ENCODE peak calls at places on chromosomes 11 and 22, in ten cellular contexts. N is heart right ventricle; W is body of pancreas; J is choroid plexus epithelial cell; A is posterior cingulate gyrus; E is neural progenitor cell; F is NCI-H1092 treated with DMSO at 0.1 percent for 48 hours; V is NCI-H2029; G is activated naive CD8-positive, alpha-beta T cell treated with anti-CD3 and anti-CD28 coated beads, Interleukin-2, amount 50 U/mL, for 16 hours; K is psoas muscle. L is an unnamed sample.

GRCh38 chr11:44313701-44314489 is 4.0 kb upstream of the ALX4 start:
- DNase-seq in N (no peak), W (no peak), J (no peak), A (no peak), E (no peak), F (no peak), V (peak), G (no peak), K (no peak), L (peak)

GRCh38 chr11:57460017-57460755 is at the start of gene RTN4RL2:
- DNase-seq in N (peak), W (peak), J (peak), A (no peak), E (peak), F (peak), V (peak), G (no peak), K (peak), L (no peak)

GRCh38 chr11:83713701-83714100 is 427.5 kb upstream of the CCDC90B start:
- DNase-seq in N (no peak), W (peak), J (peak), A (no peak), E (no peak), F (no peak), V (no peak), G (no peak), K (peak), L (no peak)

GRCh38 chr11:1402355-1402754 is 12.6 kb downstream of the BRSK2 start:
- DNase-seq in N (peak), W (no peak), J (no peak), A (no peak), E (no peak), F (no peak), V (no peak), G (no peak), K (no peak), L (no peak)

GRCh38 chr11:72574046-72574445 is 100.2 kb downstream of the PDE2A start:
- DNase-seq in N (no peak), W (no peak), J (no peak), A (no peak), E (no peak), F (no peak), V (no peak), G (no peak), K (no peak), L (peak)

GRCh38 chr11:102935514-102935913 is 20.0 kb downstream of the MMP13 start:
- DNase-seq in N (no peak), W (no peak), J (no peak), A (no peak), E (no peak), F (no peak), V (no peak), G (no peak), K (no peak), L (no peak)

GRCh38 chr22:36371920-36372319 is 15.8 kb downstream of the MYH9 start:
- DNase-seq in N (no peak), W (no peak), J (no peak), A (no peak), E (no peak), F (no peak), V (peak), G (no peak), K (no peak), L (no peak)

GRCh38 chr11:113274708-113275582 is 39.4 kb upstream of the TTC12 start:
- DNase-seq in N (no peak), W (no peak), J (peak), A (peak), E (peak), F (no peak), V (no peak), G (no peak), K (no peak), L (no peak)

GRCh38 chr11:46692450-46692849 is 8.0 kb downstream of the ARHGAP1 start:
- DNase-seq in N (no peak), W (no peak), J (peak), A (no peak), E (no peak), F (no peak), V (no peak), G (no peak), K (no peak), L (no peak)

GRCh38 chr11:124656759-124657627 is 16.5 kb downstream of the SIAE start:
- DNase-seq in N (no peak), W (no peak), J (peak), A (no peak), E (peak), F (peak), V (no peak), G (no peak), K (no peak), L (no peak)

GRCh38 chr11:112455791-112456190 is 195.1 kb upstream of the PLET1 start:
- DNase-seq in N (no peak), W (no peak), J (peak), A (no peak), E (no peak), F (no peak), V (no peak), G (no peak), K (no peak), L (no peak)

GRCh38 chr11:124643605-124644425 is 21.2 kb downstream of the TBRG1 start:
- DNase-seq in N (no peak), W (no peak), J (peak), A (no peak), E (no peak), F (no peak), V (no peak), G (no peak), K (no peak), L (no peak)

GRCh38 chr22:32698926-32699619 is 102.4 kb upstream of the TIMP3 start:
- DNase-seq in N (peak), W (peak), J (no peak), A (no peak), E (no peak), F (no peak), V (no peak), G (no peak), K (peak), L (peak)

GRCh38 chr11:134069426-134069921 is 602 bp downstream of the JAM3 start:
- DNase-seq in N (peak), W (no peak), J (peak), A (peak), E (peak), F (peak), V (no peak), G (no peak), K (peak), L (no peak)

GRCh38 chr22:45096256-45096907 is 67.3 kb upstream of the NUP50 start:
- DNase-seq in N (no peak), W (peak), J (peak), A (peak), E (peak), F (peak), V (peak), G (no peak), K (no peak), L (peak)

GRCh38 chr11:70192666-70193410 is 10.3 kb upstream of the FADD start:
- DNase-seq in N (peak), W (no peak), J (no peak), A (no peak), E (no peak), F (no peak), V (no peak), G (no peak), K (no peak), L (peak)

GRCh38 chr11:587978-588380 is 11.7 kb downstream of the PHRF1 start:
- DNase-seq in N (no peak), W (no peak), J (peak), A (no peak), E (no peak), F (no peak), V (no peak), G (peak), K (peak), L (no peak)

GRCh38 chr11:74452366-74452765 is 15.0 kb downstream of the KCNE3 start:
- DNase-seq in N (no peak), W (no peak), J (no peak), A (no peak), E (no peak), F (no peak), V (no peak), G (no peak), K (no peak), L (no peak)

GRCh38 chr11:6920702-6921101 is at the start of gene OR2D3:
- DNase-seq in N (no peak), W (no peak), J (no peak), A (no peak), E (no peak), F (no peak), V (no peak), G (no peak), K (no peak), L (no peak)

GRCh38 chr22:39215070-39215396 is 29.7 kb downstream of the PDGFB start:
- DNase-seq in N (no peak), W (no peak), J (no peak), A (no peak), E (no peak), F (no peak), V (no peak), G (no peak), K (no peak), L (no peak)

GRCh38 chr11:68064876-68065275 is 26.1 kb downstream of the TCIRG1 start:
- DNase-seq in N (no peak), W (no peak), J (no peak), A (no peak), E (no peak), F (no peak), V (no peak), G (no peak), K (no peak), L (no peak)

GRCh38 chr11:12812849-12813248 is 138.6 kb downstream of the TEAD1 start:
- DNase-seq in N (peak), W (no peak), J (no peak), A (no peak), E (no peak), F (no peak), V (no peak), G (no peak), K (no peak), L (no peak)

GRCh38 chr11:40425168-40425567 is 1034.3 kb downstream of the LRRC4C start:
- DNase-seq in N (no peak), W (no peak), J (no peak), A (no peak), E (no peak), F (no peak), V (no peak), G (no peak), K (no peak), L (no peak)

GRCh38 chr11:125990244-125990643 is 44.4 kb downstream of the VSIG10L2 start:
- DNase-seq in N (no peak), W (peak), J (peak), A (no peak), E (no peak), F (peak), V (peak), G (no peak), K (no peak), L (no peak)

L was measured in tibial artery.